ENCODE peak calls at places on chromosome 12, in six cellular contexts. W is IMR-90, Y is tibial nerve, A is body of pancreas, L is heart left ventricle, E is uterus. S is an unnamed sample.

GRCh38 chr12:109302358-109302757 is 6.7 kb downstream of the FOXN4 start:
- DNase-seq in A (no peak), E (no peak), L (no peak), Y (no peak), W (no peak), S (no peak)

GRCh38 chr12:54933381-54933780 is 51.2 kb downstream of the TESPA1 start:
- DNase-seq in W (peak), Y (no peak), A (no peak), L (no peak), E (no peak), S (no peak)

GRCh38 chr12:71476513-71476912 is 36.9 kb downstream of the LGR5 start:
- DNase-seq in Y (no peak), L (no peak), A (no peak), E (no peak), W (peak), S (peak)

GRCh38 chr12:100987552-100988277 is 193.1 kb downstream of the ANO4 start:
- DNase-seq in E (peak), A (peak), Y (no peak), W (peak), L (no peak), S (no peak)

GRCh38 chr12:56678852-56679251 is 9.2 kb downstream of the PTGES3 start:
- DNase-seq in A (no peak), E (no peak), W (no peak), Y (no peak), L (no peak), S (peak)

GRCh38 chr12:132239796-132240668 is 89.4 kb downstream of the GALNT9 start:
- DNase-seq in W (no peak), Y (no peak), A (no peak), E (no peak), L (no peak), S (no peak)

GRCh38 chr12:12717586-12718381 is 616 bp downstream of the CDKN1B start:
- DNase-seq in E (no peak), W (no peak), L (peak), Y (peak), A (peak), S (peak)

GRCh38 chr12:60872850-60873713 is 1277.3 kb downstream of the SLC16A7 start:
- DNase-seq in A (no peak), E (no peak), W (no peak), Y (no peak), L (no peak), S (no peak)

GRCh38 chr12:125981610-125982253 is 916.5 kb downstream of the AACS start:
- DNase-seq in Y (no peak), L (no peak), A (no peak), W (no peak), E (no peak), S (no peak)

GRCh38 chr12:60539592-60539991 is 943.8 kb downstream of the SLC16A7 start:
- DNase-seq in A (no peak), Y (no peak), W (no peak), L (no peak), E (no peak), S (no peak)

GRCh38 chr12:16880864-16881285 is 274.9 kb upstream of the LMO3 start:
- DNase-seq in A (peak), L (no peak), E (no peak), W (no peak), Y (no peak), S (no peak)

GRCh38 chr12:26017484-26018211 is 59.2 kb downstream of the RASSF8 start:
- DNase-seq in Y (peak), E (no peak), A (no peak), L (no peak), W (peak), S (no peak)

GRCh38 chr12:19223695-19224094 is 94.2 kb downstream of the PLEKHA5 start:
- DNase-seq in E (no peak), A (no peak), Y (no peak), L (no peak), W (peak), S (no peak)

GRCh38 chr12:111699-112591 is 45.4 kb downstream of the IQSEC3 start:
- DNase-seq in Y (peak), A (peak), L (no peak), E (no peak), W (no peak), S (no peak)

GRCh38 chr12:76919388-76920181 is 40.8 kb upstream of the CSRP2 start:
- DNase-seq in A (no peak), L (no peak), Y (no peak), W (no peak), E (no peak), S (no peak)

GRCh38 chr12:67077617-67078016 is 191.5 kb upstream of the CAND1 start:
- DNase-seq in E (no peak), Y (no peak), W (peak), L (no peak), A (no peak), S (no peak)

GRCh38 chr12:69154585-69155363 is 84.6 kb upstream of the CPSF6 start:
- DNase-seq in Y (peak), A (peak), L (peak), W (peak), E (peak), S (peak)

GRCh38 chr12:84131076-84131475 is 781.5 kb downstream of the SLC6A15 start:
- DNase-seq in Y (no peak), W (peak), A (no peak), E (no peak), L (no peak), S (no peak)

GRCh38 chr12:44589697-44590096 is 286.4 kb downstream of the NELL2 start:
- DNase-seq in A (no peak), Y (no peak), E (no peak), L (no peak), W (no peak), S (no peak)

GRCh38 chr12:47820631-47821345 is 1.1 kb upstream of the HDAC7 start:
- DNase-seq in A (peak), W (peak), Y (peak), L (peak), E (peak), S (peak)

GRCh38 chr12:32949815-32950214 is 53.2 kb upstream of the PKP2 start:
- DNase-seq in L (no peak), W (no peak), E (no peak), A (no peak), Y (no peak), S (no peak)

GRCh38 chr12:115943630-115944391 is 333.7 kb downstream of the MED13L start:
- DNase-seq in Y (peak), E (no peak), A (peak), W (no peak), L (no peak), S (no peak)

GRCh38 chr12:95532851-95533250 is 18.4 kb downstream of the USP44 start:
- DNase-seq in E (no peak), A (no peak), Y (no peak), L (no peak), W (peak), S (no peak)

GRCh38 chr12:14260011-14260993 is 105.2 kb upstream of the ATF7IP start:
- DNase-seq in E (peak), W (peak), Y (peak), L (peak), A (peak), S (peak)

GRCh38 chr12:29796823-29797263 is 13.1 kb upstream of the TMTC1 start:
- DNase-seq in A (peak), Y (peak), W (peak), E (peak), L (peak), S (peak)

GRCh38 chr12:56878010-56878339 is 56.2 kb downstream of the SDR9C7 start:
- DNase-seq in L (no peak), Y (no peak), A (no peak), E (no peak), W (no peak), S (no peak)

GRCh38 chr12:65524666-65525065 is 246.2 kb downstream of the MSRB3 start:
- DNase-seq in Y (no peak), A (no peak), E (no peak), L (no peak), W (peak), S (no peak)

GRCh38 chr12:102501773-102502172 is 21.4 kb upstream of the IGF1 start:
- DNase-seq in A (no peak), W (no peak), Y (no peak), L (no peak), E (peak), S (peak)

GRCh38 chr12:31518680-31519227 is 72.2 kb downstream of the DENND5B start:
- DNase-seq in E (peak), A (peak), Y (no peak), W (peak), L (peak), S (no peak)

GRCh38 chr12:116164263-116164817 is 113.2 kb downstream of the MED13L start:
- DNase-seq in A (no peak), E (no peak), W (peak), L (no peak), Y (no peak), S (no peak)

GRCh38 chr12:12461281-12461922 is 101.3 kb downstream of the DUSP16 start:
- DNase-seq in W (no peak), Y (no peak), L (no peak), E (no peak), A (no peak), S (no peak)

GRCh38 chr12:45732250-45732649 is 2.7 kb downstream of the ARID2 start:
- DNase-seq in E (no peak), W (peak), Y (no peak), A (peak), L (no peak), S (no peak)

DNA sequence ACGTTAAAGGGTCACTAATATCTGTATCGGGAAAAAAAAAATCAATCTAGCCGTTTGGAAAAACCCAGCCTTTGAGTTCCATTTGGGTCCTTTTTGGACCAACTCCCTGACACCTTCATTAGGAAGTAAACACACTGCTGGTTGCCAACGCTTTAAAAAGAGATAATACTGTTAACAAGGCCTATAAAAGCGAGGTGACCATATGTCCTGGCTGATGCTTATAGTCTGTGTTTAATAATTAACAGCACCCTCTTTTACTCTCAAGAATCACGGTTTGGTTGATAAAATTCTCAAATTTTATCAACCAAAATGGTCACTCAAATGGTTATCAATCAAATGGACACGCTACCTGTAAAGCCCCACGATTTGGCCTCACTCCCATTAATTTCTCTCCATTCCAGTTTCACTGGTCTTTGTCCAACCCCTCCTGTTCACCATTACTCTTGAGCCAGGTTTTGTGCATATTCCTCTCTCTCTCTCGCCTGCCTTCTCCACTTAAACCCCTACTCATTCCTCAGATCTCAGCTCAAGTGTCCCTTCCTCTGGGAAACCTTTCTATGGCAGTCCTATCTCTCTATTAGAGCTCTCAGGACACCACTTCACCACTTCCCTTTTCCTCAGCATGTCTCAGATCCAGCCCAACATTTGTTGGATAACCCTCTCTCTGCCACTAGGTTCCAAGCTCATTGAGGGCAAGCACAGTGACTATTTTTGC is 9.5 kb downstream of the BTG1 start:
- DNase-seq in W (no peak), Y (no peak), L (no peak), E (no peak), A (peak), S (no peak)
- TF ChIP-seq POLR2A in W (no peak), Y (no peak), L (no peak), E (no peak), A (no peak), S (no peak)

DNA sequence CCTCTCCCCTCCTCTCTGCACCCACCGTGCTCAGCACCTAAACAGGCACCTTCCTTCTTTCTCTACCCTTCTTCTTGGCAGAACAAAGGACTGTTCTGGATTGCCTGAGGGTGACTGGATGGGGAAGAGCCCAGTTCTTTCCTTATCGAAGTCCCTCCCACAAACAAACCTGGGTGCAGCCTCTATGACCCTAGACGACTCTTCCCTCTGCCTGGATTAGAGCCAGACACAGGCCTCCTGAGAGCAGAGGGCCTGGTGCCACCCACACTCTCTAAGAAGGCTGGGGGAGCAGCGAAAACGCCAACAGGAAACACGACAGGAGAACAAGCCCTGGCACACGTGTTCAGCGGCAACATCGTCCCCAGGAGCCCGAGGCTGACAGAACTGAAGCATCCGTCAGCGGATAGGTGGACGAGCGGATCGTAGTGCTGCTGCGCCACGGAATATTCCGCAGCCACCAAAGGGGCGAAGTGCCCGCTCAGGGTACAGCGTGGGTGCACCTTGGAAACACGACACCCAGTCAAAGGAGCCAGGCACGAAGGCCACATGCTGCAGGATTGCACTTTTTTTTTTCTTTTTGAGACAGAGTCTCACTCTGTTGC is 38.0 kb downstream of the RIMBP2 start:
- DNase-seq in E (no peak), L (no peak), A (peak), W (no peak), Y (no peak), S (no peak)
- TF ChIP-seq CTCF in E (no peak), L (no peak), A (no peak), W (no peak), Y (no peak), S (no peak)

GRCh38 chr12:51080136-51080535 is 3.3 kb downstream of the CSRNP2 start:
- DNase-seq in E (no peak), W (no peak), Y (no peak), A (no peak), L (no peak), S (no peak)
- H3K4me3 ChIP-seq in E (no peak), W (no peak), Y (no peak), A (no peak), L (no peak), S (no peak)

GRCh38 chr12:112590281-112590680 is 171.5 kb downstream of the PTPN11 start:
- DNase-seq in W (no peak), A (no peak), E (no peak), Y (no peak), L (no peak), S (no peak)

GRCh38 chr12:112586148-112586783 is 167.5 kb downstream of the PTPN11 start:
- DNase-seq in A (no peak), W (no peak), Y (no peak), L (no peak), E (no peak), S (no peak)

GRCh38 chr12:112589275-112589674 is 170.5 kb downstream of the PTPN11 start:
- DNase-seq in L (no peak), Y (no peak), A (no peak), W (no peak), E (no peak), S (no peak)

GRCh38 chr12:112584266-112584722 is 165.5 kb downstream of the PTPN11 start:
- DNase-seq in E (no peak), Y (no peak), W (no peak), A (no peak), L (no peak), S (no peak)
- TF ChIP-seq POLR2A in E (no peak), Y (no peak), W (no peak), A (no peak), L (no peak), S (no peak)

DNA sequence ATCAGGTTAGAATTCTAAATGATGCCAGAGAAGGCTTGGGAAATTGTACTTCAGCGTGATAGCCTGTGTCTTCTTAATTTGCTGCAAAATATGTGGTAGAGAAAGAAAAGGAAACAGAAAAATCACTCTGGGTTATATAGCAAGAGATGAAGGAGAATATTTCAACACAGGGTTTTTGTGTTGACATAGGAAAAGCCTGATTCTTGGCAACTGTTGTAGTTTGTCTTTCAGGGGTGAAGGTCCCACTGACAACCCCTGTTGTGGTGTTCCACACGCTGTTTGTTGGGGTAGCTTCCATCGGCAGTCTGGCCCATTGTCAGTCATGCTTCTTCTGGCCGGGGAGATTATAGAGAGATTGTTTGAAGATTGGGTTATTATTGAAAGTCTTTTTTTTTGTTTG is 13.8 kb upstream of the SLCO1C1 start:
- DNase-seq in Y (no peak), L (no peak), E (no peak), W (no peak), A (no peak), S (no peak)
- TF ChIP-seq CTCF in Y (no peak), L (no peak), E (no peak), W (no peak), A (no peak), S (no peak)

GRCh38 chr12:62701492-62701891 is 233.5 kb downstream of the PPM1H start:
- DNase-seq in L (no peak), A (no peak), E (no peak), W (no peak), Y (no peak), S (no peak)

GRCh38 chr12:62697893-62698292 is 231.3 kb downstream of the MON2 start:
- DNase-seq in E (no peak), A (no peak), Y (no peak), L (no peak), W (no peak), S (no peak)

GRCh38 chr12:62695696-62696095 is 229.1 kb downstream of the MON2 start:
- DNase-seq in E (no peak), A (no peak), L (no peak), Y (no peak), W (no peak), S (peak)

GRCh38 chr12:62700091-62700490 is 233.5 kb downstream of the MON2 start:
- DNase-seq in L (no peak), A (no peak), W (peak), Y (no peak), E (no peak), S (no peak)

DNA sequence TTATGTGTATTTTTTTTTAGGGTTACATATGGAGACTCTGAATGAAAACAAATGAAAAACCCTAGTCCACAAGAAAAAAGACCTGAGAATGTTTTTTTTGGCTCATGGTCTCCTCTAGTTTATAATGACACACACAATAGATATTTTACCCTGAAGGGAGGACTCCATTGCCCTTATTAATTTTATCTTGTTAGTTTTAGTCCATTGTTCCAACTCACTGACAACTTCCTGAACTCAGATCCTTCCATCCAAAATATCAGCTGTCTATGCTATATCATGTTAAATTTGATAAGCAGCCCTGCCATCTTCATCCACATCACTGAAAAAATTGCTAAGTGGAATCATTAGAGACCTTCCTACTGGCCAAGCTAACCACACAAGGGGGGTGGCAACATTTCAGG is 232.1 kb downstream of the MON2 start:
- DNase-seq in L (no peak), A (no peak), Y (no peak), E (no peak), W (peak), S (no peak)
- H3K4me3 ChIP-seq in L (no peak), A (no peak), Y (no peak), E (no peak), W (no peak), S (no peak)

S was measured in lower leg skin.